ENCODE peak calls at places on chromosomes 1 and 21, in four cellular contexts. P is prostate gland, N is endothelial cell of umbilical vein, A is IMR-90. U is an unnamed sample.

GRCh38 chr21:14527690-14528652 is 18.1 kb downstream of the SAMSN1 start:
- DNase-seq in P (no peak), N (no peak), A (no peak), U (peak; percentile 82)

GRCh38 chr21:31278511-31279155 is 65.4 kb downstream of the TIAM1 start:
- DNase-seq in P (no peak), N (no peak), A (peak; percentile 34), U (no peak)

GRCh38 chr1:221437924-221438323 is 304.0 kb downstream of the DUSP10 start:
- DNase-seq in P (no peak), N (no peak), A (peak; percentile 90), U (no peak)

GRCh38 chr1:92934395-92935378 is 26.6 kb downstream of the DIPK1A start:
- DNase-seq in P (peak; percentile 15), N (peak; percentile 18), A (peak; percentile 76), U (no peak)

GRCh38 chr1:165444897-165445370 is at the start of gene RXRG:
- DNase-seq in P (peak; percentile 5), N (peak; percentile 9), A (peak; percentile 0), U (no peak)

GRCh38 chr1:117527566-117528102 is 78.2 kb upstream of the TENT5C start:
- DNase-seq in P (no peak), N (no peak), A (peak; percentile 66), U (no peak)

GRCh38 chr1:32816676-32817158 is 441 bp downstream of the YARS1 start:
- DNase-seq in P (no peak), N (peak; percentile 67), A (peak; percentile 34), U (peak; percentile 62)

GRCh38 chr1:147171399-147172167 is 687 bp downstream of the PRKAB2 start:
- DNase-seq in P (peak; percentile 6), N (peak; percentile 39), A (no peak), U (peak; percentile 13)

GRCh38 chr1:35536551-35537162 is 20.5 kb downstream of the KIAA0319L start:
- DNase-seq in P (no peak), N (no peak), A (no peak), U (no peak)

GRCh38 chr1:161190962-161191521 is 7.8 kb downstream of the ADAMTS4 start:
- DNase-seq in P (no peak), N (no peak), A (no peak), U (no peak)

GRCh38 chr1:214843281-214843680 is 239.3 kb upstream of the KCNK2 start:
- DNase-seq in P (no peak), N (no peak), A (peak; percentile 70), U (no peak)

GRCh38 chr1:89723863-89724262 is 90.9 kb downstream of the LRRC8C start:
- DNase-seq in P (no peak), N (peak; percentile 72), A (peak; percentile 43), U (peak; percentile 61)

GRCh38 chr1:30218438-30218837 is 504.9 kb downstream of the MATN1 start:
- DNase-seq in P (no peak), N (no peak), A (no peak), U (no peak)

GRCh38 chr1:198655464-198656121 is 16.8 kb downstream of the PTPRC start:
- DNase-seq in P (no peak), N (no peak), A (no peak), U (peak; percentile 56)

GRCh38 chr21:28633803-28634572 is 358.7 kb downstream of the LTN1 start:
- DNase-seq in P (no peak), N (peak; percentile 94), A (peak; percentile 95), U (no peak)

GRCh38 chr1:203796223-203796747 is 862 bp downstream of the ZBED6 start:
- DNase-seq in P (no peak), N (peak; percentile 49), A (peak; percentile 26), U (peak; percentile 64)

GRCh38 chr1:30242178-30242577 is 481.2 kb downstream of the MATN1 start:
- DNase-seq in P (no peak), N (no peak), A (no peak), U (no peak)

GRCh38 chr1:60886793-60887331 is 195.5 kb upstream of the NFIA start:
- DNase-seq in P (no peak), N (no peak), A (no peak), U (no peak)

GRCh38 chr21:44785620-44786344 is 15.8 kb downstream of the UBE2G2 start:
- DNase-seq in P (peak; percentile 38), N (no peak), A (peak; percentile 75), U (no peak)

GRCh38 chr1:94942171-94943128 is 15.5 kb upstream of the CNN3 start:
- DNase-seq in P (no peak), N (no peak), A (no peak), U (no peak)

GRCh38 chr1:35569956-35570355 is 3.2 kb upstream of the TFAP2E start:
- DNase-seq in P (no peak), N (no peak), A (peak; percentile 65), U (no peak)

GRCh38 chr1:25563330-25564215 is 20.2 kb downstream of the LDLRAP1 start:
- DNase-seq in P (no peak), N (no peak), A (no peak), U (no peak)

GRCh38 chr1:33610864-33611455 is 138.5 kb downstream of the ZSCAN20 start:
- DNase-seq in P (no peak), N (no peak), A (no peak), U (no peak)

GRCh38 chr1:1122981-1123480 is 7.1 kb upstream of the C1orf159 start:
- DNase-seq in P (no peak), N (no peak), A (no peak), U (peak; percentile 71)

GRCh38 chr1:162670928-162671663 is 38.8 kb downstream of the DDR2 start:
- DNase-seq in P (no peak), N (peak; percentile 72), A (peak; percentile 77), U (no peak)

GRCh38 chr1:52142220-52143153 is 598 bp downstream of the ZFYVE9 start:
- DNase-seq in P (peak; percentile 32), N (peak; percentile 69), A (peak; percentile 52), U (peak; percentile 74)
- TF ChIP-seq POLR2A in P (no peak), N (no peak), A (peak; percentile 54), U (no peak)

GRCh38 chr1:11981378-11982009 is 1.2 kb downstream of the MFN2 start:
- DNase-seq in P (no peak), N (no peak), A (no peak), U (no peak)

GRCh38 chr1:11978290-11978689 is 2.0 kb upstream of the MFN2 start:
- DNase-seq in P (no peak), N (no peak), A (no peak), U (peak; percentile 38)

GRCh38 chr1:11980676-11980972 is 380 bp downstream of the MFN2 start:
- DNase-seq in P (no peak), N (no peak), A (no peak), U (no peak)

GRCh38 chr1:11979453-11979817 is 809 bp upstream of the MFN2 start:
- DNase-seq in P (no peak), N (no peak), A (no peak), U (no peak)

DNA sequence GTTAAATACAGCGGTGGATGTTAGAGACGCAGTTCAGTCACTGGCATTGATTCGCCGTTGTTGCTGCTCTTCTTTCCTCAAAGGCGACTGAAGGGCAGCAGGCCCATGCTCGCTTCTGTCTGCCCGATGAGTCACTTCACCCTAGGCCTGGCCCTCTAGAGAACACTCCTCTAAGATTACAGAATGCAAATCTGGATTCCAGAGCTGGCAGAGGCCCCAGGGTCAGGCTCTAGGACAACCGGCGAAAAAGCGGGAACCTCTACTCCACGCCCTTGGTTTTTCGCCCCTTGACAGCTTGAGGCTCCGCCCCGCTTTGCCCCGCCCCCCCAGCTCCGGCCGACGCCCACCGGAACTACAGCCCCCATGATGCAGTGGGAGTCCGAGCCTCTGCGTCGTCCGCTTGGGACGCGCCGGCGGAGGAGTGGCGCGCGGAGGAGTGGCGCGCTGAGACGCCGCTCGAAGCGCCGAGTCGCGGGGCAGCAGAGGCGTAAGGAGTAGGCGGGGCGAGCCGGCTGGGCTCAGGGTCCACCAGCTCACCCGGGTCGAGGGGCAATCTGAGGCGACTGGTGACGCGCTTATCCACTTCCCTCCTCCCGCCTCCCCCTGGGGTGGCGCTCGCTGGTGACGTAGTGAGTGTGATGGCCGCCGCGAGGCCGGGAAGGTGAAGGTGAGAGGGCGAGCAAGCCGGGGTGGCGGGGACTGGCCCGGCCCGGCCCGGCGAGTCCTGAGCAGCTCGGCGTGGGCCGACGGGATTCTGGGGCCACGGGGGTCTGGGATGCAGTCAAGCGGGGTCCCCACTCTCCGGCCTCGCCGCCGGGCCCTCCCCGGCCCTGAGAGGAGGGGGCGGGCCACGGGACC is at the start of gene MFN2:
- DNase-seq in P (peak; percentile 90), N (peak; percentile 99), A (peak; percentile 97), U (peak; percentile 98)
- TF ChIP-seq POLR2A in P (peak; percentile 57), N (peak; percentile 61), A (peak; percentile 66), U (peak; percentile 51)

GRCh38 chr1:230427981-230428380 is 1.8 kb upstream of the PGBD5 start:
- DNase-seq in P (no peak), N (no peak), A (no peak), U (no peak)
- TF ChIP-seq POLR2A in P (no peak), N (no peak), A (no peak), U (no peak)

GRCh38 chr1:23167353-23168078 is 1.1 kb downstream of the LUZP1 start:
- DNase-seq in P (peak; percentile 51), N (peak; percentile 48), A (peak; percentile 64), U (peak; percentile 75)
- TF ChIP-seq POLR2A in P (peak; percentile 22), N (peak; percentile 51), A (no peak), U (no peak)

GRCh38 chr1:110976089-110976488 is 12.4 kb upstream of the LRIF1 start:
- DNase-seq in P (no peak), N (no peak), A (peak; percentile 33), U (no peak)
- TF ChIP-seq POLR2A in P (no peak), N (no peak), A (no peak), U (no peak)

U was measured in NB4.